ENCODE peak calls at places on chromosome 14, in five cellular contexts. A is stimulated activated CD8-positive, alpha-beta memory T cell treated with anti-CD3 and anti-CD28 coated beads, Interleukin-2, amount 100 ng/mL, for 1 hour; D is stimulated activated naive B cell treated with anti-CD40 and anti-IgM and Interleukin-4, amounts not matched to agents 10 μg/mL and 1 μg/mL and 100 μg/mL, for 72 hours; P is HTR-8/SVneo; E is stimulated activated CD4-positive, alpha-beta T cell treated with anti-CD3 and anti-CD28 coated beads, Interleukin-4, amount 100 ng/mL, for 48 hours. L is an unnamed sample.

GRCh38 chr14:85532981-85533820 is 3.3 kb downstream of the FLRT2 start:
- DNase-seq in A (no peak), D (no peak), P (peak; percentile 45), E (no peak), L (peak; percentile 86)

GRCh38 chr14:75558440-75558839 is 20.0 kb upstream of the FLVCR2 start:
- DNase-seq in A (no peak), D (no peak), P (no peak), E (no peak), L (no peak)

GRCh38 chr14:81571437-81571836 is 37.8 kb upstream of the SEL1L start:
- DNase-seq in A (no peak), D (no peak), P (no peak), E (no peak), L (no peak)

GRCh38 chr14:42323426-42323825 is 716.8 kb downstream of the LRFN5 start:
- DNase-seq in A (no peak), D (no peak), P (no peak), E (no peak), L (no peak)

GRCh38 chr14:59438148-59438766 is 26.9 kb downstream of the GPR135 start:
- DNase-seq in A (no peak), D (no peak), P (no peak), E (no peak), L (peak; percentile 35)

GRCh38 chr14:99322731-99323599 is 51.0 kb upstream of the BCL11B start:
- DNase-seq in A (no peak), D (no peak), P (no peak), E (no peak), L (no peak)

GRCh38 chr14:33332497-33332896 is 393.8 kb downstream of the NPAS3 start:
- DNase-seq in A (no peak), D (no peak), P (no peak), E (no peak), L (no peak)

GRCh38 chr14:67650694-67651093 is 23.7 kb downstream of the VTI1B start:
- DNase-seq in A (no peak), D (no peak), P (no peak), E (no peak), L (peak; percentile 79)

GRCh38 chr14:53613404-53614253 is 343.0 kb downstream of the BMP4 start:
- DNase-seq in A (no peak), D (peak; percentile 78), P (peak; percentile 28), E (no peak), L (no peak)

GRCh38 chr14:69571879-69572633 is 2.6 kb downstream of the CCDC177 start:
- DNase-seq in A (no peak), D (no peak), P (no peak), E (no peak), L (peak; percentile 32)

GRCh38 chr14:92759300-92759678 is 10.9 kb upstream of the LGMN start:
- DNase-seq in A (no peak), D (no peak), P (no peak), E (no peak), L (no peak)

GRCh38 chr14:91942946-91943345 is 4.5 kb downstream of the FBLN5 start:
- DNase-seq in A (no peak), D (no peak), P (no peak), E (no peak), L (no peak)

GRCh38 chr14:52792097-52792415 is 649 bp upstream of the GNPNAT1 start:
- DNase-seq in A (no peak), D (no peak), P (no peak), E (no peak), L (no peak)

GRCh38 chr14:80973918-80974317 is 18.5 kb downstream of the TSHR start:
- DNase-seq in A (no peak), D (no peak), P (no peak), E (no peak), L (no peak)

L was measured in GM03348.